ENCODE peak calls at places on chromosomes 7 and 10, in five cellular contexts. S is pancreas, C is body of pancreas, Q is AG04450, H is adrenal gland. Z is an unnamed sample.

GRCh38 chr7:117324940-117325339 is 2.1 kb upstream of the WNT2 start:
- DNase-seq in C (no peak), S (no peak), Q (no peak), H (no peak), Z (no peak)

GRCh38 chr7:116553168-116553567 is 28.3 kb downstream of the CAV1 start:
- DNase-seq in Q (no peak), C (no peak), H (no peak), S (no peak), Z (no peak)

GRCh38 chr10:44908071-44908709 is 2.9 kb upstream of the TMEM72 start:
- DNase-seq in C (no peak), Q (peak), S (no peak), H (no peak), Z (peak)

GRCh38 chr7:157278791-157279678 is 57.8 kb upstream of the DNAJB6 start:
- DNase-seq in H (no peak), Q (no peak), S (peak), C (peak), Z (peak)

GRCh38 chr7:50733552-50733951 is 49.1 kb downstream of the GRB10 start:
- DNase-seq in H (no peak), S (peak), Q (no peak), C (peak), Z (no peak)

GRCh38 chr10:22927661-22928403 is at the start of gene ARMC3:
- DNase-seq in Q (no peak), S (peak), H (peak), C (peak), Z (peak)

GRCh38 chr10:126924915-126925300 is 19.7 kb downstream of the DOCK1 start:
- DNase-seq in S (no peak), H (no peak), C (no peak), Q (no peak), Z (no peak)

GRCh38 chr7:1540391-1541271 is 10.1 kb downstream of the MAFK start:
- DNase-seq in Q (no peak), C (no peak), S (peak), H (no peak), Z (peak)

GRCh38 chr7:125059861-125060456 is 130.3 kb upstream of the POT1 start:
- DNase-seq in C (no peak), H (no peak), S (no peak), Q (no peak), Z (no peak)

GRCh38 chr7:127683776-127684681 is 32.0 kb downstream of the SND1 start:
- DNase-seq in C (no peak), H (no peak), S (no peak), Q (no peak), Z (no peak)

GRCh38 chr10:58023341-58024073 is 244.2 kb downstream of the IPMK start:
- DNase-seq in Q (peak), H (no peak), C (no peak), S (no peak), Z (no peak)

GRCh38 chr10:87804939-87805569 is 13.0 kb downstream of the ATAD1 start:
- DNase-seq in H (no peak), Q (no peak), C (no peak), S (no peak), Z (no peak)

GRCh38 chr10:110395350-110396283 is 90.9 kb upstream of the SMNDC1 start:
- DNase-seq in Q (peak), C (peak), S (peak), H (peak), Z (no peak)

GRCh38 chr7:31785081-31785480 is 98.1 kb downstream of the PPP1R17 start:
- DNase-seq in S (no peak), C (no peak), H (no peak), Q (no peak), Z (peak)

GRCh38 chr10:58892039-58892665 is 284.3 kb upstream of the PHYHIPL start:
- DNase-seq in Q (no peak), S (no peak), H (no peak), C (no peak), Z (peak)

GRCh38 chr10:47241946-47242900 is 57.8 kb upstream of the GDF10 start:
- DNase-seq in S (no peak), H (peak), Q (no peak), C (no peak), Z (no peak)

GRCh38 chr7:92765725-92766124 is 70.6 kb downstream of the CDK6 start:
- DNase-seq in Q (no peak), S (no peak), H (no peak), C (no peak), Z (no peak)

GRCh38 chr7:1668932-1669485 is 1.1 kb upstream of the ELFN1 start:
- DNase-seq in C (no peak), H (peak), S (peak), Q (no peak), Z (peak)

GRCh38 chr10:100579691-100580090 is 43.9 kb downstream of the HIF1AN start:
- DNase-seq in S (no peak), C (no peak), Q (no peak), H (no peak), Z (no peak)

GRCh38 chr10:58436071-58436470 is 50.9 kb downstream of the TFAM start:
- DNase-seq in Q (no peak), C (peak), H (no peak), S (no peak), Z (no peak)

GRCh38 chr7:774161-775109 is 47.4 kb upstream of the PRKAR1B start:
- DNase-seq in C (peak), Q (no peak), S (no peak), H (peak), Z (peak)

GRCh38 chr7:70695804-70696104 is 436.2 kb upstream of the GALNT17 start:
- DNase-seq in Q (no peak), H (no peak), S (no peak), C (no peak), Z (no peak)

GRCh38 chr10:88233870-88234269 is 349.2 kb downstream of the RNLS start:
- DNase-seq in H (no peak), S (no peak), C (no peak), Q (no peak), Z (no peak)

GRCh38 chr7:40760293-40760964 is 625.6 kb downstream of the SUGCT start:
- DNase-seq in H (no peak), Q (no peak), S (no peak), C (no peak), Z (no peak)

GRCh38 chr10:35872666-35873065 is 230.6 kb upstream of the FZD8 start:
- DNase-seq in Q (no peak), H (no peak), C (no peak), S (no peak), Z (no peak)

GRCh38 chr10:3330687-3331086 is 158.1 kb upstream of the PITRM1 start:
- DNase-seq in Q (peak), S (no peak), C (no peak), H (peak), Z (peak)

DNA sequence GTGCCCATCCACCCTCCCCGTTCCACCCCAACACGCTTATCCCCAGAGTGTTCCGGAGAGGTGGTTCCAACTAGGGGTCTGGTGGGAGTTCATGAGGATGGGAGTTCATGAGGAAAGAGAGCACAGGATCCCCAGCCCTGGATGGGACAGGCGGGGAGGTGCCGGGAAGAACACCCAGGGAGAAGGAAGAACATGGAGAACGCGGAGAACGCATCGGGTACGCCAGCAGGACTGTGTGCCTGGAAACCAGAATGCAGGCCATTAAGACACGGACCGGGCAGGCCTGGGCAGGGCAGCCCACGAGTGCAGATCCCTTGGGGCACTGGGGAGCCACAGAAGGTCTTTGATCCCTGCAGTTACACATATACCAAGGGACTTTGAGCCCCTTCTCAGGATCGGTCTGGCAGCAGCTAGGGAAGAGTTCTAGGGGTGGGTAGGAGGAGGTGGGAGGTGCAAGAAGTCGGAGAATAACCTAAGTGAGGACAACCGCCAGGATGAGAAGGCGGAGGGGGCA is 89.7 kb upstream of the MYL10 start:
- DNase-seq in C (no peak), S (no peak), H (no peak), Q (no peak), Z (no peak)
- H3K27ac ChIP-seq in C (no peak), S (peak), H (no peak), Q (peak), Z (no peak)

GRCh38 chr10:86265236-86265876 is 101.2 kb downstream of the GRID1 start:
- DNase-seq in S (no peak), H (peak), C (peak), Q (no peak), Z (no peak)
- H3K27ac ChIP-seq in S (no peak), H (no peak), C (no peak), Q (no peak), Z (no peak)

GRCh38 chr10:114399576-114399975 is 4.7 kb downstream of the AFAP1L2 start:
- DNase-seq in C (no peak), S (no peak), Q (no peak), H (no peak), Z (no peak)
- H3K27ac ChIP-seq in C (no peak), S (no peak), Q (no peak), H (no peak), Z (no peak)

GRCh38 chr7:26153246-26153822 is 1.3 kb downstream of the NFE2L3 start:
- DNase-seq in Q (no peak), C (no peak), S (no peak), H (no peak), Z (no peak)

GRCh38 chr7:26151096-26151495 is 902 bp upstream of the NFE2L3 start:
- DNase-seq in S (no peak), Q (no peak), H (no peak), C (no peak), Z (no peak)

GRCh38 chr7:26149391-26149977 is 2.5 kb upstream of the NFE2L3 start:
- DNase-seq in Q (no peak), C (no peak), H (no peak), S (no peak), Z (no peak)

GRCh38 chr7:26151953-26152781 is at the start of gene NFE2L3:
- DNase-seq in S (peak), Q (no peak), H (peak), C (peak), Z (peak)

GRCh38 chr7:26151650-26151952 is 397 bp upstream of the NFE2L3 start:
- DNase-seq in C (no peak), Q (no peak), H (no peak), S (no peak), Z (no peak)
- H3K27ac ChIP-seq in C (no peak), Q (no peak), H (no peak), S (no peak), Z (no peak)

DNA sequence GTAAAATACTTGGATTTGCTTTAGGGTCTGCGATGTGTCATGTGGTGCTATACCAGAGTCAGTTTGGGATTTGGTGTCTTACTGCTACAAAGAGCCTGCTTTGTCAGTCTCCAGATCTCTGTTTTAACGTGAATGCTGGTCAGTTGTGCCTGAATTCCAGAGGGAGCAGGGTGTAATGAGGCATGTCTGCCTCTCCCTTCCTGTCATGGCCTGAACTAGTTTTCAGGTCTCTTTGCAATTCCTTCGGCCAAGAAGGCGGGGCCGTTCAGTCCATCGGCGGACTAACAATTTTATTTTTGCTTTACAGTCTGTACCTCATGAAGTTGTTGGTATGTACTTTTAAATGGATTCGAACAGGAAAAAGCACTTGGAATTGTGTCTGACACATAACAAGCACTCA is 465.1 kb upstream of the ADARB2 start:
- DNase-seq in S (no peak), H (no peak), C (no peak), Q (no peak), Z (no peak)
- H3K27ac ChIP-seq in S (no peak), H (no peak), C (no peak), Q (no peak), Z (no peak)

DNA sequence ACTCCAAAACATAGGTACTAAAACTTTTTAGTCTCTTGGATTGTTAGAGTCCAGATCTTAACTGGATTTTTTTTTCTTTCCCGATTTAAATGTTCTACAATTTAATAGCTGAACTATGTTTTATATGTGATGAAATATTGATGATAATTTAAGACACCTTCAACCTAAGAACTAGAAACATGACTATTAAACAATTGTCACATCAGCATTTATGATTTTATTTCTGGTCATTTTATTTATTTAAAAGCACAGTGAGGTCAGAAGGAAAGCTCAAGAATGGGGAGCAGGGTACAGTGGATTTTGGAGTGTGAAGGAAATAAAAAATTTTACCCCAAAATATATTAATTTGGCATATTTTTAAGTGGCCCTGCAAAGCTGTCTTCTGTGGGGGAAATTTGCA is 86.2 kb downstream of the TMEM106B start:
- DNase-seq in C (no peak), H (no peak), Q (no peak), S (no peak), Z (no peak)
- H3K27ac ChIP-seq in C (no peak), H (no peak), Q (no peak), S (no peak), Z (no peak)

GRCh38 chr10:4820804-4821401 is 5.1 kb upstream of the AKR1E2 start:
- DNase-seq in Q (no peak), H (no peak), S (no peak), C (no peak), Z (peak)
- H3K27ac ChIP-seq in Q (no peak), H (no peak), S (no peak), C (no peak), Z (peak)

DNA sequence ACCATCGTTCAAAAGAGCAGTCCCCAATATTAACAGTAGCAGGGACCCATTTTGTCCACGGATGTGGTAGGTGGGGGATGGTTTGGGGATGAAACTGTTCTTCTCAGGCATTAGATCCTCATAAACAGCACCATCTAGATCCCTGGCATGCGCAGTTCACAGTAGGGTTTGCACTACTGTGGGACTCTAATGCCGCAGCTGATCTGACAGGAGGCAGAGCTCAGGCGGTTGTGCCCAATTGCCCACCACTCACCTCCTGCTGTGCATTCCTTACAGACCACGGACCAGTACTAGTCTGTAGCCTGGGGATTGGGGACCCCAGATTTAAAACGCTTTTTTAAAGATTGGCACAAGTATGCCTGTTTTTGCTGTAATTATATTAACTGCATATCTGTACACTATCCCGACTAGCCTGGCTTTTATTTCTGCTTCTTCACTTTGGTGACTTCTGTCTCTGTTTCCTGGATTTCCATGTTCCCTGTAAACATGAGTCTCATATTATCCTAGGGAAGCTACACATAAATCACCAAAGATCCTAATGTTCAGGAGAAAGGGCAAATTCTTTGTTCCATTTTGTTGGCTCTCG is 163.3 kb upstream of the AKR1E2 start:
- DNase-seq in S (no peak), C (no peak), Q (no peak), H (no peak), Z (no peak)
- H3K27ac ChIP-seq in S (peak), C (no peak), Q (peak), H (no peak), Z (peak)

GRCh38 chr10:102504179-102504975 is 605 bp downstream of the SUFU start:
- DNase-seq in S (peak), C (peak), Q (no peak), H (peak), Z (peak)
- H3K27ac ChIP-seq in S (peak), C (no peak), Q (peak), H (peak), Z (peak)